ENCODE peak calls at places on chromosomes 2 and 18, in nine cellular contexts. N, J, O, R, S, D, H, I and M are unnamed samples.

GRCh38 chr2:1930376-1930775 is 186.1 kb upstream of the PXDN start:
- DNase-seq in N (no peak), J (peak), O (no peak), R (no peak), S (no peak), D (no peak), H (no peak), I (no peak), M (no peak)

GRCh38 chr2:20430035-20430434 is 16.8 kb upstream of the RHOB start:
- DNase-seq in N (no peak), J (no peak), O (no peak), R (no peak), S (no peak), D (no peak), H (no peak), I (peak), M (no peak)

GRCh38 chr2:47174731-47175361 is 19.7 kb upstream of the STPG4 start:
- DNase-seq in N (peak), J (no peak), O (peak), R (no peak), S (no peak), D (peak), H (peak), I (no peak), M (peak)

GRCh38 chr2:28452534-28453081 is 43.3 kb upstream of the PLB1 start:
- DNase-seq in N (peak), J (peak), O (peak), R (peak), S (no peak), D (peak), H (peak), I (peak), M (no peak)

GRCh38 chr2:142755191-142755590 is 122.3 kb upstream of the KYNU start:
- DNase-seq in N (no peak), J (no peak), O (no peak), R (no peak), S (no peak), D (no peak), H (no peak), I (no peak), M (no peak)

GRCh38 chr2:223586261-223586660 is 15.9 kb downstream of the SCG2 start:
- DNase-seq in N (peak), J (no peak), O (no peak), R (peak), S (no peak), D (no peak), H (no peak), I (no peak), M (no peak)

GRCh38 chr2:28209312-28209711 is 183.3 kb upstream of the FOSL2 start:
- DNase-seq in N (no peak), J (no peak), O (peak), R (peak), S (no peak), D (no peak), H (no peak), I (no peak), M (no peak)

GRCh38 chr2:233116946-233117345 is 56.8 kb downstream of the INPP5D start:
- DNase-seq in N (no peak), J (no peak), O (no peak), R (no peak), S (no peak), D (peak), H (no peak), I (no peak), M (peak)

GRCh38 chr2:188430705-188431104 is 139.0 kb downstream of the GULP1 start:
- DNase-seq in N (no peak), J (no peak), O (no peak), R (no peak), S (no peak), D (no peak), H (peak), I (no peak), M (no peak)

GRCh38 chr2:210000464-210001324 is 1.7 kb upstream of the RPE start:
- DNase-seq in N (no peak), J (peak), O (no peak), R (no peak), S (no peak), D (peak), H (no peak), I (no peak), M (no peak)

GRCh38 chr2:10720306-10720705 is 1.1 kb upstream of the ATP6V1C2 start:
- DNase-seq in N (no peak), J (no peak), O (no peak), R (no peak), S (no peak), D (no peak), H (no peak), I (no peak), M (no peak)

GRCh38 chr2:167582619-167583018 is 664.8 kb downstream of the STK39 start:
- DNase-seq in N (no peak), J (no peak), O (no peak), R (no peak), S (no peak), D (no peak), H (no peak), I (peak), M (no peak)

GRCh38 chr2:47043891-47044239 is 111.2 kb downstream of the STPG4 start:
- DNase-seq in N (no peak), J (no peak), O (no peak), R (no peak), S (no peak), D (no peak), H (no peak), I (no peak), M (no peak)

GRCh38 chr2:120758181-120759048 is 22.7 kb downstream of the GLI2 start:
- DNase-seq in N (no peak), J (peak), O (peak), R (peak), S (peak), D (peak), H (no peak), I (no peak), M (no peak)

GRCh38 chr18:14767474-14767873 is 19.5 kb downstream of the ANKRD30B start:
- DNase-seq in N (no peak), J (no peak), O (no peak), R (no peak), S (no peak), D (no peak), H (no peak), I (no peak), M (no peak)

GRCh38 chr2:130358420-130359350 is 2.8 kb downstream of the PTPN18 start:
- DNase-seq in N (no peak), J (peak), O (no peak), R (no peak), S (no peak), D (no peak), H (no peak), I (no peak), M (no peak)

GRCh38 chr2:45691152-45691551 is 39.7 kb downstream of the PRKCE start:
- DNase-seq in N (no peak), J (no peak), O (no peak), R (no peak), S (no peak), D (no peak), H (no peak), I (no peak), M (no peak)

GRCh38 chr18:64333584-64333983 is 184.7 kb upstream of the LINC00305 start:
- DNase-seq in N (no peak), J (no peak), O (no peak), R (no peak), S (no peak), D (no peak), H (no peak), I (no peak), M (no peak)

GRCh38 chr2:8138923-8139667 is 542.8 kb upstream of the ID2 start:
- DNase-seq in N (no peak), J (no peak), O (no peak), R (no peak), S (no peak), D (no peak), H (no peak), I (no peak), M (no peak)

GRCh38 chr18:69402219-69402989 is 1.7 kb downstream of the DOK6 start:
- DNase-seq in N (no peak), J (peak), O (peak), R (no peak), S (no peak), D (no peak), H (no peak), I (no peak), M (no peak)

GRCh38 chr2:109168080-109168479 is 39.1 kb downstream of the SH3RF3 start:
- DNase-seq in N (no peak), J (no peak), O (no peak), R (no peak), S (no peak), D (no peak), H (no peak), I (no peak), M (no peak)

GRCh38 chr2:218644721-218645120 is 14.7 kb downstream of the ZNF142 start:
- DNase-seq in N (no peak), J (no peak), O (no peak), R (no peak), S (no peak), D (no peak), H (no peak), I (no peak), M (no peak)

GRCh38 chr2:74227646-74228045 is 29.2 kb downstream of the MTHFD2 start:
- DNase-seq in N (no peak), J (no peak), O (no peak), R (no peak), S (no peak), D (no peak), H (peak), I (no peak), M (no peak)

GRCh38 chr2:44731505-44731904 is 210.0 kb upstream of the SIX3 start:
- DNase-seq in N (no peak), J (no peak), O (no peak), R (no peak), S (no peak), D (no peak), H (no peak), I (no peak), M (no peak)

GRCh38 chr2:60581461-60582282 is 28.2 kb upstream of the BCL11A start:
- DNase-seq in N (peak), J (peak), O (peak), R (peak), S (no peak), D (peak), H (peak), I (peak), M (no peak)

GRCh38 chr2:66364495-66364992 is 70.4 kb upstream of the MEIS1 start:
- DNase-seq in N (no peak), J (no peak), O (peak), R (peak), S (no peak), D (no peak), H (no peak), I (no peak), M (no peak)

GRCh38 chr2:15313657-15314056 is 247.5 kb downstream of the NBAS start:
- DNase-seq in N (no peak), J (no peak), O (no peak), R (peak), S (no peak), D (no peak), H (no peak), I (no peak), M (no peak)

GRCh38 chr2:112846056-112846455 is 9.5 kb upstream of the IL1B start:
- DNase-seq in N (no peak), J (no peak), O (no peak), R (no peak), S (no peak), D (no peak), H (no peak), I (no peak), M (no peak)

GRCh38 chr2:64111426-64111825 is 32.8 kb downstream of the PELI1 start:
- DNase-seq in N (no peak), J (no peak), O (no peak), R (no peak), S (no peak), D (no peak), H (no peak), I (no peak), M (no peak)

GRCh38 chr18:74942319-74942910 is 266.5 kb downstream of the PTGR3 start:
- DNase-seq in N (no peak), J (peak), O (no peak), R (no peak), S (no peak), D (no peak), H (no peak), I (no peak), M (no peak)

GRCh38 chr2:24076849-24077534 is 866 bp upstream of the SF3B6 start:
- DNase-seq in N (no peak), J (no peak), O (peak), R (no peak), S (peak), D (no peak), H (peak), I (no peak), M (no peak)

GRCh38 chr2:101047774-101048173 is 45.7 kb downstream of the RPL31 start:
- DNase-seq in N (no peak), J (no peak), O (no peak), R (no peak), S (peak), D (no peak), H (no peak), I (no peak), M (no peak)

GRCh38 chr2:102100371-102101096 is 42.0 kb upstream of the IL1R1 start:
- DNase-seq in N (peak), J (no peak), O (peak), R (no peak), S (no peak), D (no peak), H (no peak), I (no peak), M (no peak)

GRCh38 chr2:6812857-6813530 is 52.7 kb downstream of the CMPK2 start:
- DNase-seq in N (no peak), J (peak), O (no peak), R (no peak), S (no peak), D (no peak), H (no peak), I (peak), M (no peak)
- H3K27ac ChIP-seq in N (no peak), J (no peak), O (no peak), R (no peak), S (no peak), D (no peak), H (no peak), I (peak), M (no peak)

GRCh38 chr2:72103161-72103560 is 44.5 kb downstream of the CYP26B1 start:
- DNase-seq in N (no peak), J (no peak), O (no peak), R (no peak), S (no peak), D (no peak), H (no peak), I (no peak), M (no peak)

GRCh38 chr2:72104821-72105588 is 42.7 kb downstream of the CYP26B1 start:
- DNase-seq in N (no peak), J (peak), O (no peak), R (no peak), S (peak), D (no peak), H (no peak), I (peak), M (peak)

GRCh38 chr2:72106978-72107377 is 40.7 kb downstream of the CYP26B1 start:
- DNase-seq in N (no peak), J (no peak), O (no peak), R (no peak), S (no peak), D (no peak), H (no peak), I (no peak), M (no peak)

GRCh38 chr2:72108121-72108520 is 39.5 kb downstream of the CYP26B1 start:
- DNase-seq in N (no peak), J (no peak), O (no peak), R (no peak), S (no peak), D (no peak), H (no peak), I (no peak), M (no peak)

GRCh38 chr2:72103690-72104089 is 44.0 kb downstream of the CYP26B1 start:
- DNase-seq in N (no peak), J (peak), O (no peak), R (no peak), S (peak), D (no peak), H (no peak), I (no peak), M (no peak)
- TF ChIP-seq CTCF in N (no peak), J (no peak), O (no peak), R (no peak), S (no peak), D (no peak), H (no peak), I (no peak), M (no peak)

GRCh38 chr2:200784215-200784614 is 27.5 kb upstream of the BZW1 start:
- DNase-seq in N (no peak), J (no peak), O (no peak), R (no peak), S (no peak), D (no peak), H (no peak), I (no peak), M (no peak)

GRCh38 chr2:200787351-200788128 is 24.2 kb upstream of the BZW1 start:
- DNase-seq in N (peak), J (no peak), O (peak), R (peak), S (no peak), D (no peak), H (peak), I (no peak), M (peak)

GRCh38 chr2:200788129-200788718 is 23.5 kb upstream of the BZW1 start:
- DNase-seq in N (no peak), J (no peak), O (no peak), R (peak), S (no peak), D (no peak), H (no peak), I (no peak), M (no peak)

GRCh38 chr2:200786423-200786822 is 25.3 kb upstream of the BZW1 start:
- DNase-seq in N (peak), J (no peak), O (no peak), R (no peak), S (no peak), D (no peak), H (no peak), I (no peak), M (no peak)

DNA sequence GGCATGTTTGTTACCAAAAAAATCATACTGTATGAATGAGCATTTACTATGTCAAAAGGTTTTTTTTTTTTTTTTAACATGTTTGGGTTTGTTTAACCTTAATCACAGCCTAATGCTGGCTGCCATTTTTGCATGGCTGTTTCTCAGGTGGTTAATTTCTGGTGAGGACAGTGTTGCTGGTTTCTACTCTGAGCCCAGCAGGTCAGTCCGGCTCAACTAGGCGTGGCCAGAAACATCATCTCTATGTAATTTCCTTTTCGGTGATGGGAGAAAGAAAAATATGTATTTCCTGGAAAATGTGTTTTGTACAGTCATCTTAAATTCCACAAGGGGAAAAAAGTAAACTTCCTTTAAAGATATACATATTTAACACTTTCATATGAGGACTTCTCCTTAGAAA is 24.9 kb upstream of the BZW1 start:
- DNase-seq in N (peak), J (no peak), O (peak), R (peak), S (no peak), D (no peak), H (no peak), I (no peak), M (peak)
- H3K27ac ChIP-seq in N (peak), J (no peak), O (peak), R (peak), S (no peak), D (no peak), H (no peak), I (no peak), M (peak)

GRCh38 chr2:70552501-70553333 is 909 bp downstream of the TGFA start:
- DNase-seq in N (no peak), J (peak), O (no peak), R (no peak), S (no peak), D (no peak), H (no peak), I (peak), M (no peak)

GRCh38 chr2:70551156-70551555 is 2.5 kb downstream of the TGFA start:
- DNase-seq in N (no peak), J (no peak), O (no peak), R (no peak), S (no peak), D (no peak), H (no peak), I (no peak), M (no peak)

GRCh38 chr2:70553584-70554337 is at the start of gene TGFA:
- DNase-seq in N (peak), J (peak), O (peak), R (no peak), S (peak), D (peak), H (peak), I (peak), M (peak)

GRCh38 chr2:70554338-70554892 is 789 bp upstream of the TGFA start:
- DNase-seq in N (no peak), J (no peak), O (no peak), R (no peak), S (no peak), D (no peak), H (no peak), I (no peak), M (no peak)

DNA sequence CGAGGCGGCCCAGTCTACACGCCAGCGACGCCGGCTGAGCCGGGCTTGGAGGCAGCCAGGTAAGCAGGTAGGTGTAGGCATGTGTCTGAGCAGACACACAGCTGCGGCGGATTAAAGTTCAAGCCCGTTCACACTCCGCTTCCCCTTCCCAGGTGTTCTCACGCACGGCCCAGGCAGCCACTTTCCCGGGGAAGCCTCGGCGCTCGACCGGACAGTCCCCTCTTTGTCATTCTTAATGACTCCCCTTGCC is 367 bp downstream of the TGFA start:
- DNase-seq in N (peak), J (peak), O (peak), R (no peak), S (no peak), D (no peak), H (no peak), I (no peak), M (no peak)
- TF ChIP-seq CTCF in N (no peak), J (no peak), O (no peak), R (no peak), S (no peak), D (no peak), H (no peak), I (no peak), M (no peak)

GRCh38 chr2:69082430-69082997 is 69.5 kb downstream of the ANTXR1 start:
- DNase-seq in N (peak), J (no peak), O (peak), R (peak), S (no peak), D (peak), H (no peak), I (no peak), M (peak)

GRCh38 chr2:69083126-69083733 is 70.3 kb downstream of the ANTXR1 start:
- DNase-seq in N (peak), J (no peak), O (peak), R (peak), S (no peak), D (no peak), H (no peak), I (peak), M (no peak)

GRCh38 chr2:69081001-69081400 is 68.0 kb downstream of the ANTXR1 start:
- DNase-seq in N (no peak), J (no peak), O (no peak), R (no peak), S (no peak), D (no peak), H (no peak), I (no peak), M (no peak)

GRCh38 chr2:69084492-69084891 is 71.5 kb downstream of the ANTXR1 start:
- DNase-seq in N (no peak), J (no peak), O (no peak), R (no peak), S (no peak), D (no peak), H (no peak), I (no peak), M (no peak)

GRCh38 chr2:69081757-69082156 is 68.8 kb downstream of the ANTXR1 start:
- DNase-seq in N (no peak), J (no peak), O (no peak), R (no peak), S (no peak), D (no peak), H (no peak), I (no peak), M (no peak)
- H3K27ac ChIP-seq in N (peak), J (peak), O (peak), R (no peak), S (peak), D (peak), H (no peak), I (no peak), M (peak)

GRCh38 chr2:128263902-128264331 is 54.8 kb downstream of the HS6ST1 start:
- DNase-seq in N (no peak), J (no peak), O (no peak), R (no peak), S (peak), D (no peak), H (no peak), I (no peak), M (no peak)
- TF ChIP-seq CTCF in N (no peak), J (no peak), O (no peak), R (no peak), S (no peak), D (no peak), H (no peak), I (no peak), M (no peak)

GRCh38 chr2:9380702-9381628 is 42.4 kb downstream of the ITGB1BP1 start:
- DNase-seq in N (peak), J (no peak), O (peak), R (peak), S (no peak), D (no peak), H (no peak), I (peak), M (no peak)
- H3K27ac ChIP-seq in N (peak), J (peak), O (peak), R (peak), S (peak), D (peak), H (no peak), I (peak), M (peak)

GRCh38 chr2:141554810-141555209 is 576.0 kb downstream of the LRP1B start:
- DNase-seq in N (peak), J (no peak), O (peak), R (peak), S (no peak), D (no peak), H (peak), I (peak), M (no peak)
- TF ChIP-seq CTCF in N (peak), J (no peak), O (peak), R (peak), S (peak), D (no peak), H (no peak), I (peak), M (peak)